ENCODE peak calls at places on chromosome 9, in seven cellular contexts. D is transverse colon; L is colonic mucosa; F is PC-3; H is CD4-positive, alpha-beta T cell; O is fibroblast of lung; A is dorsolateral prefrontal cortex. Y is an unnamed sample.

GRCh38 chr9:116499434-116499833 is 187.7 kb upstream of the TRIM32 start:
- DNase-seq in O (no peak), F (no peak), D (no peak), L (no peak), H (no peak), A (no peak), Y (no peak)

GRCh38 chr9:93673844-93674334 is 97.5 kb downstream of the PHF2 start:
- DNase-seq in F (no peak), D (peak), H (no peak), A (peak), L (peak), O (no peak), Y (no peak)

GRCh38 chr9:77876091-77876490 is 155.5 kb downstream of the GNAQ start:
- DNase-seq in H (no peak), F (no peak), D (no peak), O (no peak), L (no peak), A (no peak), Y (no peak)

GRCh38 chr9:127237801-127238200 is 26.8 kb upstream of the GARNL3 start:
- DNase-seq in H (no peak), A (no peak), L (no peak), O (no peak), D (no peak), F (no peak), Y (no peak)

GRCh38 chr9:95507456-95508241 is 9.1 kb downstream of the PTCH1 start:
- DNase-seq in L (peak), F (peak), A (peak), O (peak), H (no peak), D (peak), Y (peak)

GRCh38 chr9:129835860-129836223 is 584 bp downstream of the USP20 start:
- DNase-seq in L (no peak), F (peak), O (no peak), A (no peak), H (no peak), D (no peak), Y (peak)

GRCh38 chr9:115090486-115090885 is 27.5 kb downstream of the TNC start:
- DNase-seq in D (no peak), A (no peak), H (no peak), L (no peak), F (no peak), O (no peak), Y (no peak)

GRCh38 chr9:16884952-16885513 is 14.6 kb upstream of the BNC2 start:
- DNase-seq in H (no peak), A (no peak), L (peak), D (peak), F (peak), O (peak), Y (no peak)

GRCh38 chr9:6055213-6055612 is 39.8 kb upstream of the RANBP6 start:
- DNase-seq in F (peak), A (no peak), H (no peak), D (peak), O (peak), L (peak), Y (peak)

GRCh38 chr9:20618361-20618799 is 3.9 kb downstream of the MLLT3 start:
- DNase-seq in D (peak), H (no peak), O (peak), A (no peak), F (peak), L (peak), Y (peak)

GRCh38 chr9:37543468-37543867 is 32.7 kb downstream of the FBXO10 start:
- DNase-seq in L (no peak), F (no peak), D (no peak), O (no peak), H (no peak), A (no peak), Y (no peak)

GRCh38 chr9:4670591-4670990 is 4.3 kb upstream of the SPATA6L start:
- DNase-seq in F (no peak), L (no peak), O (no peak), D (no peak), A (no peak), H (no peak), Y (no peak)

GRCh38 chr9:33506626-33507370 is 17.3 kb upstream of the ANKRD18B start:
- DNase-seq in L (no peak), F (peak), D (no peak), A (no peak), O (peak), H (no peak), Y (peak)

GRCh38 chr9:85228111-85228855 is 513.5 kb downstream of the AGTPBP1 start:
- DNase-seq in H (no peak), A (no peak), L (no peak), O (no peak), F (no peak), D (no peak), Y (no peak)

GRCh38 chr9:95137587-95138145 is 179.8 kb downstream of the FANCC start:
- DNase-seq in A (no peak), H (no peak), F (no peak), L (no peak), D (no peak), O (no peak), Y (no peak)

GRCh38 chr9:35826071-35826701 is 2.3 kb downstream of the FAM221B start:
- DNase-seq in H (no peak), F (peak), L (peak), D (no peak), A (no peak), O (peak), Y (peak)

GRCh38 chr9:127812936-127813675 is 10.4 kb downstream of the FPGS start:
- DNase-seq in H (no peak), D (no peak), O (no peak), L (no peak), A (no peak), F (no peak), Y (no peak)

GRCh38 chr9:12723409-12724028 is 30.3 kb downstream of the TYRP1 start:
- DNase-seq in F (peak), D (no peak), A (no peak), L (peak), H (no peak), O (peak), Y (no peak)

GRCh38 chr9:84141762-84142370 is 161.3 kb downstream of the RMI1 start:
- DNase-seq in O (no peak), F (no peak), D (no peak), H (no peak), L (no peak), A (no peak), Y (no peak)

GRCh38 chr9:135926402-135927194 is 19.3 kb upstream of the CAMSAP1 start:
- DNase-seq in H (no peak), L (no peak), D (no peak), F (peak), O (peak), A (no peak), Y (peak)

DNA sequence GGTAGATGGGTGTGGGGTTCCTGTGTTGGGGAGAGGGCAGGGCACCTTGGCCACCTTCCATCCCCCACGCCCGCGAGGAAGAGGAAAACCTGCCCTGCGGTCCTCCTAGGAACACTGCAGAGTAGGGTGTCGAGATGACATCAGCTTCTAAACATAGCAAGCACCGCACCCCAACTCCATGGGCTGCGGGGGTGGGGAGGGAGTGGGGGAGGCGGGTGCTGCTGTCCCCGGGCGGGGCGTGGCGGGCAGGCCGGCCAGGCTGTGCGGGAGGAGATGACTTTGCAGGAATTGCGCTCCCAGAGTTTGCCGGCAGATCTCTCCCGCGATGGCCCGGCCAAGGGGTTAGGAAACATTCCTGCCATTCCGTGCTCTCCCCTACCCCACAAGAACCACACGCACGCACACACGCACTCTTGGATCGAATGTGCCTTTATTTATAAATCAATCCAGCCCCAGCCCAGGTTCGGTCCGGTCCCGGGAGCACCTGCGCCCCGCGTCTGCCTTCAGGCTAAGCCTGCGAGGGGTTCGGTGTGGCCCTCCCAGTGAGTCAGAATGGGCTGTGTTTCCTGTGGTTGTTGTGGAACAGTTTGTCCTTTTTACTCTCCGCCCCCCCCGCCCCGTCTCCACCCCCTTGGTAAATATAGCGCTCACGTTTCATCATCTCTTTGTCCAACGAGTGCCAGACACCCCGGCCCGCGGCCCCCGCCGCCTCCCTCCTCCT is 5.2 kb upstream of the KLF9 start:
- DNase-seq in H (peak), D (peak), A (peak), L (peak), F (peak), O (peak), Y (peak)
- TF ChIP-seq CTCF in H (no peak), D (no peak), A (no peak), L (no peak), F (no peak), O (no peak), Y (no peak)

GRCh38 chr9:89920901-89921300 is 316.1 kb downstream of the GADD45G start:
- DNase-seq in O (no peak), A (no peak), F (no peak), D (no peak), H (no peak), L (no peak), Y (no peak)

GRCh38 chr9:89922099-89922498 is 317.3 kb downstream of the GADD45G start:
- DNase-seq in F (no peak), O (no peak), A (no peak), D (no peak), L (no peak), H (no peak), Y (no peak)

GRCh38 chr9:89920131-89920530 is 315.3 kb downstream of the GADD45G start:
- DNase-seq in D (no peak), A (no peak), L (no peak), O (no peak), F (no peak), H (no peak), Y (no peak)

GRCh38 chr9:89917861-89918260 is 313.0 kb downstream of the GADD45G start:
- DNase-seq in D (no peak), F (no peak), A (no peak), H (no peak), L (no peak), O (no peak), Y (no peak)

GRCh38 chr9:89919171-89919681 is 314.4 kb downstream of the GADD45G start:
- DNase-seq in L (peak), A (no peak), O (no peak), D (peak), H (peak), F (no peak), Y (peak)
- TF ChIP-seq CTCF in L (no peak), A (no peak), O (no peak), D (peak), H (no peak), F (no peak), Y (no peak)

GRCh38 chr9:91882628-91883027 is 67.4 kb downstream of the ROR2 start:
- DNase-seq in F (no peak), O (no peak), A (no peak), H (no peak), D (no peak), L (no peak), Y (no peak)
- TF ChIP-seq CTCF in F (peak), O (no peak), A (no peak), H (no peak), D (no peak), L (no peak), Y (no peak)

DNA sequence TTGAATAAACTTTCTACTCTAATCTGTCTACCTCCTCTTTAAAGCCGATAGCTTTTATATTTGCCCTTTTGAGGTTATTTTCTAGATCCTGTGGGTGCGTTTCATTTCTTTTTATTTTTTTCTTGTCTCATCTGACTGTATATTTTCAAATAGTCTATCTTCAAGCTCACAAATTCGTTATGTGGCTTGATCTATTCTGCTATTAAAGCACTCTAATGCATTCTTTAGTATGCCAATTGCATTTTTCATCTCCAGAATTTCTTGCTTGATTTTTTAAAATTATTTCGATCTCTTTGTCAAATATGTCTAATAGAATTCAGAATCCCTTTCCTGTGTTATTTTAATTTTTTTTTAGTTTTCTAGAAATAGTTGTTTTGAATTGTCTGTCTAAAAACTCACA is 172.4 kb downstream of the CYLC2 start:
- DNase-seq in A (no peak), F (no peak), L (no peak), H (no peak), O (no peak), D (no peak), Y (no peak)
- TF ChIP-seq CTCF in A (no peak), F (no peak), L (no peak), H (no peak), O (no peak), D (no peak), Y (no peak)

DNA sequence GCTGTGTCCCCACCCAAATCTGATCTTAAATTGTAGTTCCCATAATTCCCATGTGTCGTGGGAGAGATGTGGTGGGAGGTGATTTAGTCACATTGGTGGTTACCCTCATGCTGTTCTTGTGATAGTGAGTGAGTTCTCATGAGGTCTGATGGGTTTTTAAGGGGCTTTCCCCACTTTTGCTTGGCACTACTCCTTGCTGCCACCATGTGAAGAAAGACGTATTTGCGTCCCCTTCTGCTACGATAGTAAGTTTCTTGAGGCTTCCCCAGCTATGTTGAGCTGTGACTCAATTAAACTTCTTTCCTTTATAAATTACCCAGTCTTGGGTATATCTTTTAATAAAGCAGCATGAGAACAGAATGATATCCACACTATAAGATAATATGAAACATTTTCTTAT is 1023.4 kb downstream of the TLE4 start:
- DNase-seq in O (no peak), H (no peak), D (no peak), L (no peak), A (no peak), F (no peak), Y (no peak)
- TF ChIP-seq CTCF in O (no peak), H (no peak), D (no peak), L (no peak), A (no peak), F (no peak), Y (no peak)

GRCh38 chr9:98259791-98260190 is 4.3 kb upstream of the TBC1D2 start:
- DNase-seq in O (no peak), F (no peak), L (no peak), D (no peak), H (no peak), A (no peak), Y (no peak)
- TF ChIP-seq CTCF in O (no peak), F (no peak), L (no peak), D (no peak), H (no peak), A (no peak), Y (no peak)

DNA sequence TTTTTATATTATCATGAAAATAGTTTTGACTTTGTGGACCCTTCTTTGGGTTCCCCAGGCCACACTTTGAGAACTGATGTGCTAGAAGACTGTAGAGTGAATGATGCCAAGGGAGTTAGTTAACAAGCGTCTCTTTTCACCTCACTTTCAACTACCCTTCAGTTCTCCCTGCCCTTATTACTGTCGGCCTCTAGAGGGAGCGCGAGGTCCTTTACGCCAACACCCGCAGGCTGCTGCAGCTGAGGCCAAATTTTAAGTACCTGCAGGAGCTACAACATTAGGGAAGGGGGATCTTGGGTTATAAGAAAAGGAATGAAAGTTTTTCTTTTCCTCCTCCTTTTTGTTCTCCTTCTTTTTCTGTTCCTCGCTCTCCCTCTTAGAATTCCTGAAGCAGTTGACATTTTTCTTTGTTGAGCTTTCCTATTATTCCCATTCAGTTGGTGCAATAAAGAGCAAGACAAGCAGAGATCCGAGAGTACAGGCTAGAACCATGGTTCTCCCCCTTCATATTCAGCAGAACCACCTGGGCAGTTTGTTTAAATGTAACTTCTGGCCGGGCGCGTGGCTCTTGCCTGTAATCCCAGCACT is 84.0 kb downstream of the ZFAND5 start:
- DNase-seq in F (peak), H (peak), A (peak), D (peak), O (peak), L (peak), Y (peak)
- TF ChIP-seq CTCF in F (peak), H (peak), A (peak), D (peak), O (peak), L (peak), Y (peak)

Y was measured in Calu3.